ENCODE peak calls at places on chromosomes 7 and 10, in five cellular contexts. One of them, this sample, is unnamed.

GRCh38 chr10:124286621-124287020 is 132.1 kb downstream of the OAT start:
- DNase-seq in uterus: no peak
- DNase-seq in epithelial cell of esophagus: no peak
- DNase-seq in progenitor cell of endocrine pancreas: no peak
- DNase-seq in IMR-90: no peak
- DNase-seq in this sample: no peak

GRCh38 chr10:20485554-20485953 is 411.6 kb downstream of the NEBL start:
- DNase-seq in IMR-90: no peak
- DNase-seq in uterus: no peak
- DNase-seq in epithelial cell of esophagus: no peak
- DNase-seq in progenitor cell of endocrine pancreas: no peak
- DNase-seq in this sample: no peak

GRCh38 chr7:151623766-151624165 is 104.1 kb upstream of the RHEB start:
- DNase-seq in epithelial cell of esophagus: peak
- DNase-seq in IMR-90: peak
- DNase-seq in progenitor cell of endocrine pancreas: no peak
- DNase-seq in uterus: no peak
- DNase-seq in this sample: no peak

GRCh38 chr7:134031835-134032617 is 95.1 kb upstream of the LRGUK start:
- DNase-seq in progenitor cell of endocrine pancreas: no peak
- DNase-seq in uterus: no peak
- DNase-seq in epithelial cell of esophagus: peak
- DNase-seq in IMR-90: peak
- DNase-seq in this sample: no peak

GRCh38 chr7:18866359-18867036 is 250.9 kb downstream of the TWIST1 start:
- DNase-seq in IMR-90: peak
- DNase-seq in progenitor cell of endocrine pancreas: no peak
- DNase-seq in epithelial cell of esophagus: peak
- DNase-seq in uterus: peak
- DNase-seq in this sample: no peak

GRCh38 chr10:77925410-77925794 is 1.2 kb downstream of the DLG5 start:
- DNase-seq in uterus: peak
- DNase-seq in progenitor cell of endocrine pancreas: no peak
- DNase-seq in IMR-90: peak
- DNase-seq in epithelial cell of esophagus: no peak
- DNase-seq in this sample: no peak

GRCh38 chr7:100895701-100895955 is at the start of gene ACHE:
- DNase-seq in uterus: no peak
- DNase-seq in IMR-90: no peak
- DNase-seq in epithelial cell of esophagus: no peak
- DNase-seq in progenitor cell of endocrine pancreas: no peak
- DNase-seq in this sample: no peak

GRCh38 chr10:110733256-110733952 is 89.3 kb downstream of the RBM20 start:
- DNase-seq in progenitor cell of endocrine pancreas: no peak
- DNase-seq in epithelial cell of esophagus: no peak
- DNase-seq in uterus: no peak
- DNase-seq in IMR-90: no peak
- DNase-seq in this sample: no peak

GRCh38 chr10:10307551-10307950 is 710.1 kb upstream of the CELF2 start:
- DNase-seq in uterus: no peak
- DNase-seq in progenitor cell of endocrine pancreas: no peak
- DNase-seq in IMR-90: no peak
- DNase-seq in epithelial cell of esophagus: no peak
- DNase-seq in this sample: no peak

GRCh38 chr10:101857802-101858476 is 14.3 kb upstream of the KCNIP2 start:
- DNase-seq in uterus: no peak
- DNase-seq in IMR-90: no peak
- DNase-seq in epithelial cell of esophagus: no peak
- DNase-seq in progenitor cell of endocrine pancreas: no peak
- DNase-seq in this sample: no peak

GRCh38 chr10:89207181-89207800 is at the start of gene CH25H:
- DNase-seq in epithelial cell of esophagus: peak
- DNase-seq in progenitor cell of endocrine pancreas: peak
- DNase-seq in IMR-90: peak
- DNase-seq in uterus: peak
- DNase-seq in this sample: no peak

GRCh38 chr10:1123198-1123597 is 67.0 kb downstream of the WDR37 start:
- DNase-seq in IMR-90: no peak
- DNase-seq in epithelial cell of esophagus: no peak
- DNase-seq in progenitor cell of endocrine pancreas: no peak
- DNase-seq in uterus: no peak
- DNase-seq in this sample: no peak

GRCh38 chr10:22988581-22989360 is 60.9 kb downstream of the ARMC3 start:
- DNase-seq in progenitor cell of endocrine pancreas: peak
- DNase-seq in epithelial cell of esophagus: peak
- DNase-seq in IMR-90: peak
- DNase-seq in uterus: peak
- DNase-seq in this sample: no peak

GRCh38 chr10:32979041-32979440 is 21.0 kb upstream of the ITGB1 start:
- DNase-seq in IMR-90: no peak
- DNase-seq in progenitor cell of endocrine pancreas: no peak
- DNase-seq in uterus: no peak
- DNase-seq in epithelial cell of esophagus: no peak
- DNase-seq in this sample: no peak

GRCh38 chr10:95355241-95355779 is 64.5 kb upstream of the PDLIM1 start:
- DNase-seq in IMR-90: no peak
- DNase-seq in uterus: no peak
- DNase-seq in progenitor cell of endocrine pancreas: no peak
- DNase-seq in epithelial cell of esophagus: no peak
- DNase-seq in this sample: no peak

GRCh38 chr7:21128418-21128817 is 299.5 kb upstream of the SP4 start:
- DNase-seq in progenitor cell of endocrine pancreas: no peak
- DNase-seq in epithelial cell of esophagus: peak
- DNase-seq in IMR-90: no peak
- DNase-seq in uterus: no peak
- DNase-seq in this sample: no peak

GRCh38 chr10:8053446-8054242 is 844 bp upstream of the GATA3 start:
- DNase-seq in epithelial cell of esophagus: peak
- DNase-seq in IMR-90: peak
- DNase-seq in uterus: peak
- DNase-seq in progenitor cell of endocrine pancreas: peak
- DNase-seq in this sample: peak

GRCh38 chr7:34157137-34157536 is 251.8 kb downstream of the BMPER start:
- DNase-seq in uterus: no peak
- DNase-seq in IMR-90: no peak
- DNase-seq in progenitor cell of endocrine pancreas: no peak
- DNase-seq in epithelial cell of esophagus: no peak
- DNase-seq in this sample: no peak

GRCh38 chr7:34160261-34160752 is 255.0 kb downstream of the BMPER start:
- DNase-seq in IMR-90: peak
- DNase-seq in progenitor cell of endocrine pancreas: no peak
- DNase-seq in uterus: no peak
- DNase-seq in epithelial cell of esophagus: no peak
- DNase-seq in this sample: no peak

GRCh38 chr7:34158311-34158710 is 253.0 kb downstream of the BMPER start:
- DNase-seq in progenitor cell of endocrine pancreas: no peak
- DNase-seq in uterus: peak
- DNase-seq in IMR-90: peak
- DNase-seq in epithelial cell of esophagus: no peak
- DNase-seq in this sample: no peak

GRCh38 chr7:34156336-34156735 is 251.0 kb downstream of the BMPER start:
- DNase-seq in IMR-90: peak
- DNase-seq in epithelial cell of esophagus: no peak
- DNase-seq in progenitor cell of endocrine pancreas: no peak
- DNase-seq in uterus: no peak
- DNase-seq in this sample: no peak

DNA sequence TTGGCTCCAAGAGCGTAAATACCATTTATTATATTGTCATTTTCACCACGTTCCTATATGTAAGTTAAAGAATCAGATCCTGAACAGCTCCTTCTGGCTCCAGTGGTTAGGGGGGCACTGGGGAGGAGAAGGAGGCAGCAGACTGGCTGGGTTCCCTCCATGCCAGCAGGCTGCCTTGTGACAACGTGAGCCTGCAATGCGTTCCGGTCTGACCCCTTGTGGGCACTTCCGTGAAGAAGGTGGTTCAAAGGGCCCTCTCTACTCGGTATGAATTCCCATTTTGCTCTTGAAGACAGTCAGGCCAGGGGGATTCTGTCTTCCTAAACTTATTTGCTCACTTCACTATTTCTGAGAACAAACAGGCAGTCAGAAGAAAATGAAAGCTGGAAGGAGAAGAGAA is 253.4 kb downstream of the BMPER start:
- DNase-seq in progenitor cell of endocrine pancreas: no peak
- DNase-seq in uterus: no peak
- DNase-seq in epithelial cell of esophagus: no peak
- DNase-seq in IMR-90: peak
- DNase-seq in this sample: no peak
- TF ChIP-seq CTCF in progenitor cell of endocrine pancreas: peak
- TF ChIP-seq CTCF in uterus: no peak
- TF ChIP-seq CTCF in epithelial cell of esophagus: peak
- TF ChIP-seq CTCF in IMR-90: peak
- TF ChIP-seq CTCF in this sample: peak

DNA sequence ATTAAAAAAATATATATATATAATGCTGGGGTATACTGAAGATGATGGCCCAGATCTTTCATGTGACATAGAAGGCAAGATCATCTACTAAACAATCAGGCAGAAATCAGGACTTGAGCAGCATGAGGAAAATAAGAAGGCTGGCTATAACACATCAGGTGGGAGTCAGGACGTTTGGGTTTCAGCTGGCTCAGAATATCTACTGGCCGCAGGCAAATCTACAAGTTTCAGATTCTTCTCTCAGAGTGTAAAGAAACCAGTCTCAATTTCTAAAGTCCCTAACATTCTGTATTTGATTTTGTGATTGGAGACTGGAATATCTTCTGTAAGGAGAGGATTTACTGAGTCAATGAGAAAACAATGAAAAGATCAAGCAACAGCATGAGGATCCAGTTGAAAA is 37.7 kb upstream of the FAM3C start:
- DNase-seq in uterus: no peak
- DNase-seq in progenitor cell of endocrine pancreas: no peak
- DNase-seq in IMR-90: no peak
- DNase-seq in epithelial cell of esophagus: no peak
- DNase-seq in this sample: no peak
- TF ChIP-seq CTCF in uterus: no peak
- TF ChIP-seq CTCF in progenitor cell of endocrine pancreas: no peak
- TF ChIP-seq CTCF in IMR-90: no peak
- TF ChIP-seq CTCF in epithelial cell of esophagus: no peak
- TF ChIP-seq CTCF in this sample: no peak

GRCh38 chr10:29926649-29927048 is 132.7 kb downstream of the JCAD start:
- DNase-seq in uterus: no peak
- DNase-seq in progenitor cell of endocrine pancreas: no peak
- DNase-seq in IMR-90: peak
- DNase-seq in epithelial cell of esophagus: peak
- DNase-seq in this sample: no peak
- TF ChIP-seq CTCF in uterus: no peak
- TF ChIP-seq CTCF in progenitor cell of endocrine pancreas: peak
- TF ChIP-seq CTCF in IMR-90: peak
- TF ChIP-seq CTCF in epithelial cell of esophagus: peak
- TF ChIP-seq CTCF in this sample: no peak

GRCh38 chr7:147911224-147911623 is 679.3 kb upstream of the C7orf33 start:
- DNase-seq in epithelial cell of esophagus: no peak
- DNase-seq in progenitor cell of endocrine pancreas: no peak
- DNase-seq in uterus: no peak
- DNase-seq in IMR-90: no peak
- DNase-seq in this sample: no peak
- TF ChIP-seq CTCF in epithelial cell of esophagus: no peak
- TF ChIP-seq CTCF in progenitor cell of endocrine pancreas: no peak
- TF ChIP-seq CTCF in uterus: no peak
- TF ChIP-seq CTCF in IMR-90: no peak
- TF ChIP-seq CTCF in this sample: no peak

DNA sequence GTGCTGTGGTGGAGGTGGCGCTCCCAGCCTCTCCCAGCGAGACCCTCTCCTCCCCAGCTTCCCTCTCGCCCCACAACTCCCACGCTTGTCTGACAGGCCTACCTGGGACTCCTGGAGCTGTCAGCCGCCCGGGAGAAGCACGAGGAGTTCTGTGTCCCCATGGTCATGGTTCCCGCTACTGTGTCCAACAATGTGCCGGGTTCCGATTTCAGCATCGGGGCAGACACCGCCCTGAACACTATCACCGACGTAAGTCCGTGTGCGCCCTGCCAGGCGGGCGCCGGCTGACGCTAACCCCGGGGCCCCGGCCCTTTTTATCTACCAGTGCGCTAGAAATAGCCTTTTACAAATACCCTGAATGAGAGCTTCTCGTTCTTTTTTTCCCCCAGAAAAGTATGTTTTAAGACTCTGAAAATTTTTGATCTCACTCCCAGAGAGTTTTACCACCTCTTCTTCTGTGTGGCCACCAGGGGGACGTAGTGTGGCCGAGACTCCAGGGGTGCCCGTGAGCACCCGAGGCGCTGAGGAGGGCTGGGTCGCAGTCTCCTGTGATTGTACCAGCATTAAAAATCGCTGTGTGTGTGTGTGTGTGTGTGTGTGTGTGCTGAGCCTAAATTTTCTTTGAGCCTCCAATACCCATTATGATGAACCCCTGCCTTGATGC is 52.6 kb downstream of the PFKP start:
- DNase-seq in progenitor cell of endocrine pancreas: no peak
- DNase-seq in epithelial cell of esophagus: peak
- DNase-seq in IMR-90: peak
- DNase-seq in uterus: no peak
- DNase-seq in this sample: no peak
- TF ChIP-seq CTCF in progenitor cell of endocrine pancreas: peak
- TF ChIP-seq CTCF in epithelial cell of esophagus: peak
- TF ChIP-seq CTCF in IMR-90: peak
- TF ChIP-seq CTCF in uterus: no peak
- TF ChIP-seq CTCF in this sample: peak

DNA sequence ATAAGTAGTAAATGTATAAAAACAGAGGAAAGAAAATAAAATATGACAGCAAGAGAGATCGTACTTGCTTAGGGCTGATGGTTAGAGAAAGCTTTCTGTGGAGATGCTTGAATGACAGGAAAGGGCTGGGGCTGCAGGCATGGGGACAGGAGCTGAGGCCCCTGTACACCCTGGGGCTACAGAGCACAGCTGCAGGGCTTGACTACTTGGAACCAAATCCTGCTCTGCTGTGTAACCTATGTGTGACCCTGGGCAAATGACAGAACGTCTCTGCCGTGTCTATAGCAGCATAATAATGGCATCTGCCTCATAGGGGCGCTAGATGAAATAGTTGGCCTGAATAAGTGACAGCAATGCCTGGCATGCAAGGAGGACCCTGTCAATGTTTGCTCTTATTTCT is 254.1 kb downstream of the USP6NL start:
- DNase-seq in IMR-90: no peak
- DNase-seq in uterus: no peak
- DNase-seq in progenitor cell of endocrine pancreas: no peak
- DNase-seq in epithelial cell of esophagus: no peak
- DNase-seq in this sample: no peak
- TF ChIP-seq CTCF in IMR-90: no peak
- TF ChIP-seq CTCF in uterus: no peak
- TF ChIP-seq CTCF in progenitor cell of endocrine pancreas: no peak
- TF ChIP-seq CTCF in epithelial cell of esophagus: no peak
- TF ChIP-seq CTCF in this sample: no peak